ENCODE peak calls at places on chromosomes 11 and 22, in four cellular contexts. One of them, this sample, is unnamed. For H3K4me1, the result is how much of the 10 kb centered on the place peaks cover.

GRCh38 chr11:130042093-130042591 is 27.6 kb upstream of the APLP2 start:
- DNase-seq in PC-3: peak
- DNase-seq in hepatocyte: no peak
- DNase-seq in GM23338: no peak
- DNase-seq in this sample: peak

GRCh38 chr11:65314501-65315203 is at the start of gene CDC42EP2:
- DNase-seq in PC-3: peak
- DNase-seq in hepatocyte: peak
- DNase-seq in GM23338: peak
- DNase-seq in this sample: peak

GRCh38 chr11:29019960-29020683 is 911.9 kb downstream of the METTL15 start:
- DNase-seq in PC-3: peak
- DNase-seq in hepatocyte: peak
- DNase-seq in GM23338: peak
- DNase-seq in this sample: no peak

GRCh38 chr11:10488121-10488580 is 33.1 kb downstream of the AMPD3 start:
- DNase-seq in PC-3: peak
- DNase-seq in hepatocyte: no peak
- DNase-seq in GM23338: peak
- DNase-seq in this sample: peak

GRCh38 chr22:37748659-37749058 is 51.8 kb downstream of the TRIOBP start:
- DNase-seq in PC-3: no peak
- DNase-seq in hepatocyte: peak
- DNase-seq in GM23338: no peak
- DNase-seq in this sample: no peak

GRCh38 chr22:39220897-39221850 is 23.6 kb downstream of the PDGFB start:
- DNase-seq in PC-3: peak
- DNase-seq in hepatocyte: no peak
- DNase-seq in GM23338: no peak
- DNase-seq in this sample: peak

GRCh38 chr22:37045958-37046357 is 5.6 kb upstream of the KCTD17 start:
- DNase-seq in PC-3: peak
- DNase-seq in hepatocyte: peak
- DNase-seq in GM23338: peak
- DNase-seq in this sample: peak

GRCh38 chr11:47394322-47395224 is 13.8 kb upstream of the SLC39A13 start:
- DNase-seq in PC-3: no peak
- DNase-seq in hepatocyte: no peak
- DNase-seq in GM23338: no peak
- DNase-seq in this sample: peak

GRCh38 chr11:122267602-122268001 is 151.6 kb upstream of the BLID start:
- DNase-seq in PC-3: peak
- DNase-seq in hepatocyte: no peak
- DNase-seq in GM23338: peak
- DNase-seq in this sample: peak

GRCh38 chr11:20087118-20087521 is 73.2 kb downstream of the DBX1 start:
- DNase-seq in PC-3: no peak
- DNase-seq in hepatocyte: no peak
- DNase-seq in GM23338: no peak
- DNase-seq in this sample: peak

GRCh38 chr11:119780264-119780953 is 51.4 kb upstream of the NECTIN1 start:
- DNase-seq in PC-3: no peak
- DNase-seq in hepatocyte: no peak
- DNase-seq in GM23338: no peak
- DNase-seq in this sample: no peak

GRCh38 chr11:17735823-17736772 is 1.5 kb downstream of the KCNC1 start:
- DNase-seq in PC-3: no peak
- DNase-seq in hepatocyte: no peak
- DNase-seq in GM23338: peak
- DNase-seq in this sample: peak

GRCh38 chr11:61273151-61274078 is 21.7 kb downstream of the VWCE start:
- DNase-seq in PC-3: no peak
- DNase-seq in hepatocyte: no peak
- DNase-seq in GM23338: no peak
- DNase-seq in this sample: peak

GRCh38 chr11:7512525-7513209 is 1.1 kb upstream of the PPFIBP2 start:
- DNase-seq in PC-3: no peak
- DNase-seq in hepatocyte: peak
- DNase-seq in GM23338: peak
- DNase-seq in this sample: peak

GRCh38 chr22:49299821-49300231 is 527.8 kb downstream of the BRD1 start:
- DNase-seq in PC-3: no peak
- DNase-seq in hepatocyte: no peak
- DNase-seq in GM23338: no peak
- DNase-seq in this sample: no peak

GRCh38 chr22:23874871-23875270 is 17.2 kb downstream of the SLC2A11 start:
- DNase-seq in PC-3: no peak
- DNase-seq in hepatocyte: no peak
- DNase-seq in GM23338: no peak
- DNase-seq in this sample: peak

GRCh38 chr22:26589367-26589844 is 526 bp downstream of the TPST2 start:
- DNase-seq in PC-3: peak
- DNase-seq in hepatocyte: peak
- DNase-seq in GM23338: peak
- DNase-seq in this sample: no peak

GRCh38 chr22:25057013-25057881 is 104.7 kb downstream of the KIAA1671 start:
- DNase-seq in PC-3: peak
- DNase-seq in hepatocyte: peak
- DNase-seq in GM23338: peak
- DNase-seq in this sample: peak

GRCh38 chr11:73652046-73652730 is 5.8 kb downstream of the PLEKHB1 start:
- DNase-seq in PC-3: peak
- DNase-seq in hepatocyte: no peak
- DNase-seq in GM23338: peak
- DNase-seq in this sample: no peak

GRCh38 chr22:20430641-20431519 is 6.7 kb downstream of the SCARF2 start:
- DNase-seq in PC-3: peak
- DNase-seq in hepatocyte: peak
- DNase-seq in GM23338: peak
- DNase-seq in this sample: peak

GRCh38 chr11:95306816-95307215 is 75.8 kb upstream of the SESN3 start:
- DNase-seq in PC-3: no peak
- DNase-seq in hepatocyte: no peak
- DNase-seq in GM23338: no peak
- DNase-seq in this sample: no peak

GRCh38 chr11:95305726-95306522 is 74.9 kb upstream of the SESN3 start:
- DNase-seq in PC-3: no peak
- DNase-seq in hepatocyte: peak
- DNase-seq in GM23338: no peak
- DNase-seq in this sample: no peak

GRCh38 chr11:95304777-95305176 is 73.8 kb upstream of the SESN3 start:
- DNase-seq in PC-3: no peak
- DNase-seq in hepatocyte: no peak
- DNase-seq in GM23338: no peak
- DNase-seq in this sample: no peak

GRCh38 chr11:95307310-95307709 is 76.3 kb upstream of the SESN3 start:
- DNase-seq in PC-3: no peak
- DNase-seq in hepatocyte: no peak
- DNase-seq in GM23338: no peak
- DNase-seq in this sample: no peak

DNA sequence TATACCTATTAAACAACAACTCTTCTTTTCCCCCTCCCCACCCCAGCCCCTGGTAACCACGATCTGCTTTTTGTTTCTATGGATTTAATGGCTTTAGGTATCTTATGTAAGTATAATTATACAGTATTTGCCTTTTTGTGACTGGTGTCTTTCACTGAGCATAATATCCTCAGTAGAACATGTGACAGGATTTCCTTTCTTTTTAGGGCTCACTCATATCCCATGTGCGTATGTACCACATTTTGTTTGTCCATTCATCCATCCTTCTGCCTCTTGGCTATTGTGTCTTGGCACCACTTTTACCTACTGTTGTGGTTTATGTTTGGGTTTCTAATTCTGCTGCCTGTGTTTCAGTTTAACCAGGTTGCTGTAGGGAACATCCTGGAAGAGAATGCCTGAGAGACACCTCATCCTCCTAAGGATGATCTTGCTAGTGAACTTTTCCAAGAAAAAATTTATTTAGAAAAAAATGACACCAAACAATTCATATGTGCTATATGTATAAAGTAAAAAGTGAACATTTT is 77.6 kb upstream of the SESN3 start:
- DNase-seq in PC-3: no peak
- DNase-seq in hepatocyte: no peak
- DNase-seq in GM23338: no peak
- DNase-seq in this sample: no peak
- H2AFZ ChIP-seq in PC-3: no peak
- H2AFZ ChIP-seq in hepatocyte: no peak
- H2AFZ ChIP-seq in GM23338: no peak
- H2AFZ ChIP-seq in this sample: no peak

GRCh38 chr11:102989379-102990047 is 34.0 kb upstream of the MMP13 start:
- DNase-seq in PC-3: peak
- DNase-seq in hepatocyte: no peak
- DNase-seq in GM23338: no peak
- DNase-seq in this sample: no peak

GRCh38 chr11:102986815-102987214 is 31.3 kb upstream of the MMP13 start:
- DNase-seq in PC-3: peak
- DNase-seq in hepatocyte: no peak
- DNase-seq in GM23338: no peak
- DNase-seq in this sample: no peak

GRCh38 chr11:102994101-102994500 is 38.6 kb upstream of the MMP13 start:
- DNase-seq in PC-3: peak
- DNase-seq in hepatocyte: no peak
- DNase-seq in GM23338: no peak
- DNase-seq in this sample: no peak

GRCh38 chr11:102990145-102990544 is 34.6 kb upstream of the MMP13 start:
- DNase-seq in PC-3: peak
- DNase-seq in hepatocyte: no peak
- DNase-seq in GM23338: no peak
- DNase-seq in this sample: no peak

GRCh38 chr11:102991776-102992175 is 36.2 kb upstream of the MMP13 start:
- DNase-seq in PC-3: no peak
- DNase-seq in hepatocyte: no peak
- DNase-seq in GM23338: no peak
- DNase-seq in this sample: no peak
- H3K4me1 ChIP-seq in PC-3: under half
- H3K4me1 ChIP-seq in hepatocyte: under half
- H3K4me1 ChIP-seq in GM23338: under half
- H3K4me1 ChIP-seq in this sample: under half

GRCh38 chr22:29629382-29630179 is 26.1 kb downstream of the NF2 start:
- DNase-seq in PC-3: peak
- DNase-seq in hepatocyte: no peak
- DNase-seq in GM23338: no peak
- DNase-seq in this sample: no peak
- H2AFZ ChIP-seq in PC-3: no peak
- H2AFZ ChIP-seq in hepatocyte: no peak
- H2AFZ ChIP-seq in GM23338: no peak
- H2AFZ ChIP-seq in this sample: no peak

DNA sequence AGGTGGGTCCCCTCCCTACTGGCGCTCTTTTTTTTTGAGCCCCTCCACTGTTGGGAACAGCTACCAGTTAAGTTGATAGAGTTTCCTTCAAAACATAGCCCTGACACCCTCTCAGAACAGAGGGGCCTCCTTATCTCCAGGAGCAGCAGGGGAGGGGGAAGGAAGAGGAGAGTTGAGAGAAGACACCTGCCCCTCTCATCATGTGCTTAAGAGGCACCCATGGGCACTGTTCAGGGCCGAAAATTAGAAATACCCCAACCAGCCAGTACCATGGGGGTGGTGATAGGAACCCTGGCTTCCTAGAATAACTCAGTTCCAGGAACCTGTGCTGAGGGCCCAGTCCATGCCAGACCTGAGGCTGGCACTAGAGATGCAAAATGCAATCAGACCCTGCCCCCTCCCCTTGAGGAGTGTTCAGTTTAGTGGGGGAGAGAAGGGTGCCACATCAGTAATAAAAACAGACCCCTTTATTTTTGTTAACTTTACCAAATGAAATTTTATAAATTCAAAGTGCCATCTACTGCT is 9.4 kb upstream of the GDPD5 start:
- DNase-seq in PC-3: no peak
- DNase-seq in hepatocyte: no peak
- DNase-seq in GM23338: no peak
- DNase-seq in this sample: peak
- H3K4me1 ChIP-seq in PC-3: under half
- H3K4me1 ChIP-seq in hepatocyte: under half
- H3K4me1 ChIP-seq in GM23338: under half
- H3K4me1 ChIP-seq in this sample: under half

DNA sequence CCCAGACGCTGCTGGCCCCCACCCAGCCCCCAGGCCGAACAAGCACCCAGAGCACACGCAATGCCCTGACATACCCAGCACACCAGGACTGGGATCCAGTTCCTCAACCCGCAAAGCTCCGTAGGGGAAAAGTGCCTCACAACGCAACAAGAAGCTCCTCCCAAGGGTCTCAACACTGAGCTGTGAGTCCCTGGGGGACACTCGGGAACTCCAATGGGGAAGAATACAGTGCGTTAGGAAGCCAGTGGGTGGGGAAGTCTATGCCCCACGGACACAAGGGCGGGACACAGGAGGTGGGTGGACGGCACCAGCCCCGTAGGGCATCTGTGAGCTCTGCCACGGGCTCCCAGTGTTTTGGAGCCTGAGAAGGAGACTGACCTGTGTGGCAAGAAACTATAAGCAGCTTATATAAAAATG is 1.6 kb downstream of the DEAF1 start:
- DNase-seq in PC-3: peak
- DNase-seq in hepatocyte: no peak
- DNase-seq in GM23338: no peak
- DNase-seq in this sample: peak
- H2AFZ ChIP-seq in PC-3: no peak
- H2AFZ ChIP-seq in hepatocyte: no peak
- H2AFZ ChIP-seq in GM23338: no peak
- H2AFZ ChIP-seq in this sample: peak